ENCODE peak calls at places on chromosome 20, in nine cellular contexts. T is HepG2, L is A549, K is GM23338, W is K562, O is HCT116, C is Panc1, S is SK-N-SH, B is GM12878. R is an unnamed sample.

GRCh38 chr20:25629816-25630499 is 6.1 kb upstream of the NANP start:
- DNase-seq in B (no peak), O (no peak), C (no peak), W (no peak), T (no peak), K (no peak), L (no peak), S (no peak), R (no peak)

GRCh38 chr20:2814587-2815051 is at the start of gene C20orf141:
- DNase-seq in L (peak; percentile 59), S (peak; percentile 56), K (no peak), C (peak; percentile 50), W (no peak), O (no peak), T (no peak), B (no peak), R (no peak)

GRCh38 chr20:41696428-41696827 is 78.3 kb upstream of the CHD6 start:
- DNase-seq in T (no peak), K (no peak), O (no peak), C (no peak), S (no peak), B (no peak), W (peak; percentile 47), L (no peak), R (no peak)

GRCh38 chr20:52422574-52423463 is 231.2 kb upstream of the ZFP64 start:
- DNase-seq in C (no peak), O (no peak), K (no peak), L (no peak), B (no peak), W (no peak), S (no peak), T (no peak), R (no peak)

GRCh38 chr20:11682285-11682684 is 235.4 kb upstream of the BTBD3 start:
- DNase-seq in O (no peak), W (no peak), T (no peak), K (no peak), C (no peak), S (no peak), L (no peak), B (no peak), R (no peak)

GRCh38 chr20:40638414-40638813 is 50.6 kb downstream of the MAFB start:
- DNase-seq in T (no peak), K (no peak), C (no peak), O (no peak), B (no peak), L (no peak), W (no peak), S (no peak), R (no peak)

GRCh38 chr20:2379511-2380229 is 1.0 kb upstream of the TGM6 start:
- DNase-seq in L (no peak), O (no peak), B (no peak), T (no peak), K (peak; percentile 67), S (no peak), W (no peak), C (no peak), R (peak; percentile 33)

GRCh38 chr20:40880716-40881104 is 147.9 kb upstream of the TOP1 start:
- DNase-seq in L (no peak), C (no peak), K (no peak), W (no peak), O (no peak), S (no peak), B (no peak), T (no peak), R (no peak)

GRCh38 chr20:34984756-34985261 is 29.1 kb downstream of the MYH7B start:
- DNase-seq in B (no peak), T (no peak), O (no peak), C (no peak), W (no peak), L (no peak), S (no peak), K (no peak), R (no peak)

GRCh38 chr20:32199006-32199405 is 8.5 kb downstream of the PLAGL2 start:
- DNase-seq in K (no peak), B (no peak), T (no peak), S (no peak), W (no peak), L (no peak), C (no peak), O (no peak), R (no peak)

GRCh38 chr20:48625136-48625900 is 202.5 kb downstream of the PREX1 start:
- DNase-seq in S (no peak), L (no peak), T (no peak), B (no peak), W (no peak), O (no peak), C (no peak), K (no peak), R (no peak)

GRCh38 chr20:51480507-51481270 is 61.8 kb downstream of the NFATC2 start:
- DNase-seq in K (no peak), C (no peak), O (no peak), L (no peak), S (no peak), T (no peak), B (peak; percentile 84), W (no peak), R (no peak)

GRCh38 chr20:49431345-49431744 is 51.1 kb downstream of the KCNB1 start:
- DNase-seq in W (no peak), K (no peak), O (no peak), B (no peak), L (no peak), T (no peak), S (no peak), C (no peak), R (no peak)

GRCh38 chr20:61885759-61886715 is 179.6 kb downstream of the TAF4 start:
- DNase-seq in S (no peak), L (no peak), T (no peak), K (no peak), W (no peak), O (no peak), C (no peak), B (no peak), R (no peak)

GRCh38 chr20:48897298-48898044 is 24.0 kb upstream of the ARFGEF2 start:
- DNase-seq in T (no peak), L (peak; percentile 70), W (no peak), C (peak; percentile 91), S (no peak), K (no peak), B (no peak), O (peak; percentile 35), R (no peak)

GRCh38 chr20:47066484-47067270 is 172.0 kb downstream of the EYA2 start:
- DNase-seq in T (no peak), S (no peak), B (no peak), C (no peak), L (no peak), W (no peak), O (no peak), K (no peak), R (no peak)

GRCh38 chr20:49278817-49279676 is 1.2 kb upstream of the ZNFX1 start:
- DNase-seq in O (no peak), C (no peak), B (no peak), T (peak; percentile 52), L (no peak), W (peak; percentile 46), K (no peak), S (no peak), R (peak; percentile 37)

GRCh38 chr20:43190332-43190953 is 737 bp upstream of the PTPRT start:
- DNase-seq in S (peak; percentile 30), C (no peak), O (no peak), K (peak; percentile 1), T (no peak), B (no peak), L (no peak), W (no peak), R (no peak)
- H3K4me3 ChIP-seq in S (no peak overlapping the region), C (no peak overlapping the region), O (no peak overlapping the region), K (peak overlapping the region; percentile 50), T (no peak overlapping the region), B (no peak overlapping the region), L (no peak overlapping the region), W (no peak overlapping the region), R (no peak overlapping the region)

GRCh38 chr20:62893700-62894099 is 32.1 kb upstream of the TCFL5 start:
- DNase-seq in L (no peak), O (no peak), T (no peak), W (no peak), C (no peak), S (peak; percentile 57), K (no peak), B (no peak), R (no peak)

GRCh38 chr20:62897666-62898065 is 28.6 kb downstream of the DIDO1 start:
- DNase-seq in K (no peak), B (no peak), S (no peak), T (no peak), O (no peak), W (no peak), C (no peak), L (no peak), R (no peak)

GRCh38 chr20:62894261-62894660 is 32.0 kb downstream of the DIDO1 start:
- DNase-seq in T (no peak), K (no peak), W (no peak), L (no peak), S (no peak), O (no peak), B (no peak), C (no peak), R (no peak)

GRCh38 chr20:62896526-62896925 is 29.8 kb downstream of the DIDO1 start:
- DNase-seq in C (no peak), K (no peak), W (no peak), T (no peak), S (no peak), B (no peak), O (no peak), L (no peak), R (no peak)

GRCh38 chr20:62895539-62895938 is 30.8 kb downstream of the DIDO1 start:
- DNase-seq in C (no peak), W (no peak), K (no peak), S (no peak), B (no peak), O (no peak), L (no peak), T (no peak), R (no peak)
- TF ChIP-seq REST in C (no peak), W (no peak), K (no peak), S (no peak), B (no peak), O (no peak), L (no peak), T (no peak), R (no peak)

DNA sequence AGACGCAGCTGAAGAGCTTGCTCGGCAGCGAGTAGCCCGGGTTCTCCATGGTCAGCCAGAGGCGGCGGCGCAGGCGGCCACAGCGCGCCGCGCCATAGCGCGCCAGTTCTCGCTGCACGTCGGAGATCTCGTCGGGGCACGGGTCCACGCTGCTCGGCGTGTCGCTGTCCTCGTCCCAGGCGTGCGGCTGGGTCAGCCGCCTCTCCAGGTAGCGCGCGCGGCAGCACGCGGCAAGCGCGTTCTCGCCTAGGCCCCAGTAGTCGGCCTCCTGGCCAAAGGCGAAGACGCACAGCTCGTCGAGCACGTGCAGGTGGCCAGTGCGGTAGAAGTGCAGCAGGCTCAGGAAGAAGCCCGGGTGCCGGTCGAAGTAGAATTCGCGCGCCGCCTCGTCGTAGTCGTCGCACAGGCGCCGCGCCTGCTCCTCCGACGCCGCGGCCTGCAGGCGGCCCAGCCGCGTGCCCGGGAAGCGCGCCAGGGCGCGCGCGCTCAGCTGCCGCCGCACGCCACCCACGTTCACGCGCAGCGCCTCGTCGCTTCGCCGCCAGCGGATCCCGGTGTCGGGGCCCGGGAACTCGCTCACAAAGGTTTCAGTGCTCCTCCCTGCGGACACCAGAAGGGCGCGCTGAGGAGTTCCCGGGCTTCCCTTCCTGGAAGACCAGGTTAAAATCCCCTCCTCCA is 2.7 kb downstream of the KCNS1 start:
- DNase-seq in K (peak; percentile 91), W (no peak), O (no peak), S (peak; percentile 71), C (no peak), B (no peak), L (no peak), T (no peak), R (no peak)
- H3K4me3 ChIP-seq in K (peak overlapping the region; percentile 45), W (no peak overlapping the region), O (no peak overlapping the region), S (no peak overlapping the region), C (no peak overlapping the region), B (no peak overlapping the region), L (no peak overlapping the region), T (no peak overlapping the region), R (peak overlapping the region; percentile 28)

GRCh38 chr20:5996765-5997164 is 46.3 kb downstream of the MCM8 start:
- DNase-seq in W (no peak), C (no peak), K (peak; percentile 38), B (peak; percentile 40), L (no peak), O (no peak), S (no peak), T (no peak), R (no peak)
- TF ChIP-seq REST in W (no peak), C (no peak), K (no peak), B (no peak), L (no peak), O (no peak), S (no peak), T (no peak), R (no peak)

R was measured in HL-60.